ENCODE peak calls at places on chromosomes 6 and 20, in seven cellular contexts. X is esophagus squamous epithelium, Y is NB4, K is stomach, D is uterus, C is transverse colon, R is IMR-90. O is an unnamed sample.

GRCh38 chr20:49663112-49663511 is 50.6 kb downstream of the B4GALT5 start:
- DNase-seq in X (no peak), Y (no peak), K (no peak), D (no peak), C (no peak), R (no peak), O (no peak)

GRCh38 chr6:114287461-114287860 is 55.4 kb downstream of the HS3ST5 start:
- DNase-seq in X (no peak), Y (no peak), K (no peak), D (no peak), C (no peak), R (no peak), O (no peak)

GRCh38 chr20:37231970-37232620 is 29.5 kb downstream of the GHRH start:
- DNase-seq in X (no peak), Y (no peak), K (no peak), D (no peak), C (no peak), R (no peak), O (no peak)

GRCh38 chr6:44446626-44447297 is 59.3 kb downstream of the CDC5L start:
- DNase-seq in X (no peak), Y (no peak), K (no peak), D (no peak), C (no peak), R (peak), O (no peak)

GRCh38 chr6:135680964-135681913 is 170.3 kb upstream of the PDE7B start:
- DNase-seq in X (no peak), Y (no peak), K (no peak), D (no peak), C (no peak), R (no peak), O (no peak)

GRCh38 chr6:156942266-156942665 is 165.1 kb downstream of the ARID1B start:
- DNase-seq in X (no peak), Y (peak), K (no peak), D (no peak), C (no peak), R (no peak), O (peak)

GRCh38 chr6:128327890-128328289 is 192.5 kb downstream of the PTPRK start:
- DNase-seq in X (no peak), Y (peak), K (no peak), D (no peak), C (peak), R (peak), O (peak)

GRCh38 chr6:16205377-16206144 is 32.8 kb upstream of the GMPR start:
- DNase-seq in X (no peak), Y (peak), K (no peak), D (no peak), C (no peak), R (peak), O (no peak)

GRCh38 chr6:15956205-15957106 is 172.4 kb upstream of the MYLIP start:
- DNase-seq in X (no peak), Y (no peak), K (no peak), D (no peak), C (peak), R (no peak), O (no peak)

GRCh38 chr6:72787521-72788031 is 165.7 kb downstream of the KCNQ5 start:
- DNase-seq in X (no peak), Y (no peak), K (no peak), D (no peak), C (no peak), R (peak), O (no peak)

GRCh38 chr6:127554435-127555006 is 22.5 kb upstream of the C6orf58 start:
- DNase-seq in X (no peak), Y (peak), K (peak), D (no peak), C (no peak), R (peak), O (no peak)

GRCh38 chr6:142820336-142821016 is 124.5 kb downstream of the HIVEP2 start:
- DNase-seq in X (no peak), Y (no peak), K (no peak), D (no peak), C (no peak), R (no peak), O (no peak)

GRCh38 chr6:40719671-40720374 is 132.7 kb upstream of the LRFN2 start:
- DNase-seq in X (no peak), Y (peak), K (no peak), D (no peak), C (no peak), R (peak), O (peak)

GRCh38 chr6:75499640-75500039 is 6.0 kb upstream of the FILIP1 start:
- DNase-seq in X (no peak), Y (no peak), K (no peak), D (no peak), C (no peak), R (no peak), O (no peak)

GRCh38 chr6:16476861-16477260 is 238.5 kb downstream of the GMPR start:
- DNase-seq in X (no peak), Y (peak), K (no peak), D (no peak), C (no peak), R (no peak), O (no peak)

GRCh38 chr6:18412644-18413043 is 25.5 kb downstream of the RNF144B start:
- DNase-seq in X (no peak), Y (no peak), K (no peak), D (no peak), C (no peak), R (peak), O (no peak)

GRCh38 chr20:25316506-25317190 is 68.8 kb downstream of the PYGB start:
- DNase-seq in X (no peak), Y (no peak), K (peak), D (no peak), C (peak), R (no peak), O (no peak)

GRCh38 chr6:134175532-134176282 is 123.3 kb upstream of the SLC2A12 start:
- DNase-seq in X (peak), Y (peak), K (peak), D (peak), C (peak), R (peak), O (peak)

GRCh38 chr6:151119823-151120524 is 119.8 kb upstream of the AKAP12 start:
- DNase-seq in X (no peak), Y (no peak), K (no peak), D (no peak), C (peak), R (no peak), O (no peak)

GRCh38 chr6:95501032-95501904 is 76.1 kb upstream of the MANEA start:
- DNase-seq in X (no peak), Y (no peak), K (no peak), D (no peak), C (no peak), R (no peak), O (no peak)

GRCh38 chr6:30687659-30688431 is 1.4 kb upstream of the PPP1R18 start:
- DNase-seq in X (no peak), Y (peak), K (no peak), D (peak), C (no peak), R (peak), O (no peak)

GRCh38 chr6:131575834-131576478 is 2.9 kb downstream of the ARG1 start:
- DNase-seq in X (no peak), Y (peak), K (no peak), D (no peak), C (no peak), R (no peak), O (no peak)

GRCh38 chr20:5621305-5621704 is 128.9 kb upstream of the SHLD1 start:
- DNase-seq in X (no peak), Y (no peak), K (peak), D (no peak), C (no peak), R (no peak), O (no peak)

GRCh38 chr6:43250992-43251373 is 7.7 kb downstream of the TTBK1 start:
- DNase-seq in X (no peak), Y (no peak), K (no peak), D (no peak), C (no peak), R (no peak), O (no peak)

GRCh38 chr6:155419161-155419560 is 36.5 kb downstream of the NOX3 start:
- DNase-seq in X (no peak), Y (peak), K (no peak), D (no peak), C (no peak), R (peak), O (no peak)

DNA sequence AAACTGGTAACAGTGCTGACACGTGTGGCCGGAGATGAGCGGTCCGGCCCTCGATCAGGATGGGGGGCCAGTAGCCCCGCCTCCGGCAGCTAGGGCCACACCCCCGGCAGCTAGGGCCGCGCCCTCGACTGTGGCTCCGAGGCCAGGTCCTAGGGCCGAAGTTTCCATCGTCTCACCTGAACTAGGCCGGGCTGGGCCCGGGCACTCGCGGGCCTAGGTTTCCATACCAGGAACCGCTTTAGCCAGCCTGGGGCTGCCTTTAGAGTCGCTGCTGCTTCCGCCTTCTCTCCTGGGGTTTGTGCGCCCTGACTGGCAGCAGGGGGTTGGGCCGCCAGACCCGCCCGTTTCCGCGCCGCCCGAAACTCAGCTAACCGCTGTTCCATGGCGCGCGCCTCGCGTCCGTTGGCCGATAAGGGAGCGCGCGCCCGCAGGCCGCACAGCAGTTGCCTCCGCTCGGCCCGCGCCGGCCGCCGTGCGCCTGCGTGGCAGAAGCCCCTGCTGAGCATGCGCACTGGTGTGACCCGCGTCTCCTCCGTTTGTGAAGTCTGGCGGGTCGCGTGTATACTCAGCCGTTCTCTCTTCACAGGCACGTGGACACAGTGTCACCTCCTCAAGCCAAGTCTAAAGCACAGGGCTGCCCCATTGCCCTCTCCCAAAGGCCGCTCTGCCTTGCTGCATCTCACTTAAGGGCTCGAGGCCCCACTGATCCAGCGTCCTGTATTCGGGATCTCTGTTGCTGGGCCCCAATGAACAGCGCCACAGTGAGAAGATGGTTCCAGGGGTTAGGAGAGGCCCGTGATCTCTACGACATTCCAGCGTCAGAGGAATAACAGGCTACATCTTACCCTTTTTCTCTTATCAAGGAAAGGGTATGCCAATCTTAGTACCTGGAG is at the start of gene SAYSD1:
- DNase-seq in X (peak), Y (peak), K (peak), D (peak), C (peak), R (peak), O (peak)
- TF ChIP-seq POLR2A in X (no peak), Y (peak), K (no peak), D (peak), C (peak), R (peak), O (peak)

DNA sequence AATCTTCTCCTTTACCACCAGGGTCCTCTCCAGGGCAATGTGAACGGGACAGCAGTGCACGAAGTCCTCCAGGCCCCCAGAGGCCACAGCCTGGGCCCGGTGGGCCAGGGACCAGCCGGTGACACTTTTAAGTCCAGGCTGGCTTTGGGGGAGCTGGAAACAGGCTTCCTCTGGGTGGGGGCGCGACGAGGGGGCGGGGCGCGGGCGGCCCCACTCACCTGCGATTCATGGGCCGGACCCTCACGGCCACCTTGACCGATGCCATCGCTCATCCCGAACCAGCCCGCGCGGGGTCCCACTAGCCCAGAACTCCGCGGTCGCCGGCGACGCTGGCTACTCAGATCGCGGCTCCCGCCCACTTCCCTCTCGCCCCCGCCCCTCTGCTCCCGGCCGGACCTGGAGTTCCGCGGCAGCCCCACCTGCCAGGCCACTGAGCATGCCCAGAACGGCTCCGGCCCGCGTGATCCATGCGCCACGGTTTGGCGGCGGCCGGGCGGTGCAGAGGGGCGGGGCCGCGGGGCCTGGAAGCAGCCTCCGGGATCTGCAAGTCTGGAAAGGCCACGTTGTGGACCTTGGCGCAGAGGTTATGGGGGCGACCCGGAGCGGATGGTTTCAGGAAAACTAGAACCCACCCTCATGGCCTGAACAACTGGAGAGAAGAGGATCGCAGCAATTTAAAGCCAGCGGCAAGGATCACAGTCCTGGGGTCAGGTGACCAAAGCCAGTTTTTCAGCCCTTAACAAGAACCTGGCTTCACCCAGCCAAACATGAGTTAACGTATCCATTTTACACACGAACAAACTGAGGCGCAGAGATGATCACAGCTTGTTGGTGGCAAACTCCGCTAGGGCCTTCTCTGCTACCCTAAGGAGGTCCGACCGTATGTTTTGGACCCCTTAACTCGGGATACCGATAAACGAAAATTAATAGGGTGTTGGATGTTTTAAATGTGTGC is at the start of gene KIF16B:
- DNase-seq in X (peak), Y (peak), K (peak), D (peak), C (peak), R (peak), O (peak)
- TF ChIP-seq POLR2A in X (no peak), Y (peak), K (no peak), D (peak), C (peak), R (no peak), O (peak)

GRCh38 chr6:53066059-53066406 is 829 bp downstream of the FBXO9 start:
- DNase-seq in X (no peak), Y (no peak), K (peak), D (peak), C (peak), R (peak), O (peak)

GRCh38 chr6:53065266-53066058 is at the start of gene FBXO9:
- DNase-seq in X (peak), Y (peak), K (peak), D (peak), C (peak), R (no peak), O (peak)

GRCh38 chr6:53066874-53067273 is 1.7 kb downstream of the FBXO9 start:
- DNase-seq in X (no peak), Y (no peak), K (no peak), D (no peak), C (no peak), R (no peak), O (peak)

GRCh38 chr6:53062369-53062639 is 2.9 kb upstream of the FBXO9 start:
- DNase-seq in X (no peak), Y (no peak), K (no peak), D (no peak), C (no peak), R (no peak), O (no peak)

DNA sequence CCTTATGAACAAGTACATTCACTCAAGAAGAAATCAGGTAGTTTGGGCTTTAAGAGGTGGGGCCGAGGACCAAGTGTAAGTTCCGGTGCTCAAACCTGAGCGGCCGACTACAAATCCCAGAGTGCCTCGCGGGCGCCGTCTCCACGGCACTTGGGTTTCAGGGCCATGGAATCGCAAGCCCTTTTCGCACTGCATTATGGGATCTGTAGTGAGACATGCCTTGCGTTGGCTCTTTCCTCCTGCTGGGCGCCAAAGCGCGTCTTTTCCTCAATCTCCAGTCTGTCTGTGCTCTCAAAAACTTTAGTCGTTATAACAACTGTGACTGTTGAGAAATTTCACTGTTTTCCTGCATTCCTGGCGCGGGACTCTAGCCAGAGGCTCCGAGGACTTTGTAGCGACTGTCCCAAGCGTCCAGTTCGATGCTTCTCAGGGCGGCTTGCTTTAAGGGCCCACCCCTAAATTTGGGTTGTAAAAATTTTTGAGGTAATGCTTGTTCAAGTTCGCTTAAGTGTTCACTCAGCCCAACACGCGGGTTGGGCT is 408 bp upstream of the FBXO9 start:
- DNase-seq in X (peak), Y (peak), K (peak), D (peak), C (peak), R (peak), O (peak)
- TF ChIP-seq POLR2A in X (no peak), Y (no peak), K (no peak), D (no peak), C (no peak), R (no peak), O (peak)

GRCh38 chr20:45336530-45337366 is 11.5 kb downstream of the SDC4 start:
- DNase-seq in X (no peak), Y (no peak), K (peak), D (peak), C (peak), R (peak), O (peak)

GRCh38 chr20:45339084-45339483 is 9.1 kb downstream of the SDC4 start:
- DNase-seq in X (no peak), Y (no peak), K (peak), D (no peak), C (peak), R (no peak), O (peak)

GRCh38 chr20:45338121-45339030 is 9.8 kb downstream of the SDC4 start:
- DNase-seq in X (no peak), Y (no peak), K (no peak), D (no peak), C (no peak), R (no peak), O (no peak)

GRCh38 chr20:45339799-45340198 is 8.4 kb downstream of the SDC4 start:
- DNase-seq in X (no peak), Y (no peak), K (no peak), D (no peak), C (no peak), R (no peak), O (no peak)

DNA sequence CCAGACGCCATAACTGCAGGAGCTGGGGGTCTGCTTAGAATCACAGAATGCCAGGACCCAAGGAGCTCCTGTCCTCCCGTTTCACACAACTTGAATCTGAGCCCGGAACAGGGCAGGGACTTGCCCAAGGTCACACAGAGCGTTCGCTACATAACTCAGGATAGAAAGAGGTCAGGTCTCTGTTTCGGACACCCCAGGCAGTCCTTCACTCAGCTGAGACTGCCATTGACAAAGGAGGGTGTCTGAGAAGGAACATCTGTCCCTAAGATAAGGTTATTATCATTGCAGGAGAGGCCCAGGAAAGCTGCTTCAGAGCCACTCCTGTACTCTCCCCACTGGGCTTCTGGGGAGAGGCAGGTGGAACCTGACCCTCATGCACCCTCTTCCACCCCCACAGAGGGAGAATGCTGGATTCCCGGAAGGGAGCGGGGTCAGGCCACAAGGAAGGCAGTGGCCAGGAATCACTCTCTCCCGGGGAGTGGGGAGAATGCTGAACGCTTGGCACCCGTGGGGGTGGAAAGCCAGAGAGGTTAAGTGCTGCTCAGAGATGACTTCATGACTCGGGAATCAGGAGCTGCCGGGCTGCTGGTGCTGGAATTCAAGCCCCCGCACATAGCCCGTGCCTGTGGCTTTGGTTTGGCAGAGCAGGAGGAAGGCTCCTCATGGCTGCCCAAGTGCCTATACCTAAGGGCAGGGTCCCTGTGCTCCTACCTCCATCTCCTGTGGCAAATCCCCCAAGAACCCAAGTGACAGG is 10.7 kb downstream of the SDC4 start:
- DNase-seq in X (no peak), Y (no peak), K (peak), D (peak), C (peak), R (peak), O (peak)
- TF ChIP-seq POLR2A in X (no peak), Y (no peak), K (no peak), D (no peak), C (peak), R (no peak), O (no peak)

DNA sequence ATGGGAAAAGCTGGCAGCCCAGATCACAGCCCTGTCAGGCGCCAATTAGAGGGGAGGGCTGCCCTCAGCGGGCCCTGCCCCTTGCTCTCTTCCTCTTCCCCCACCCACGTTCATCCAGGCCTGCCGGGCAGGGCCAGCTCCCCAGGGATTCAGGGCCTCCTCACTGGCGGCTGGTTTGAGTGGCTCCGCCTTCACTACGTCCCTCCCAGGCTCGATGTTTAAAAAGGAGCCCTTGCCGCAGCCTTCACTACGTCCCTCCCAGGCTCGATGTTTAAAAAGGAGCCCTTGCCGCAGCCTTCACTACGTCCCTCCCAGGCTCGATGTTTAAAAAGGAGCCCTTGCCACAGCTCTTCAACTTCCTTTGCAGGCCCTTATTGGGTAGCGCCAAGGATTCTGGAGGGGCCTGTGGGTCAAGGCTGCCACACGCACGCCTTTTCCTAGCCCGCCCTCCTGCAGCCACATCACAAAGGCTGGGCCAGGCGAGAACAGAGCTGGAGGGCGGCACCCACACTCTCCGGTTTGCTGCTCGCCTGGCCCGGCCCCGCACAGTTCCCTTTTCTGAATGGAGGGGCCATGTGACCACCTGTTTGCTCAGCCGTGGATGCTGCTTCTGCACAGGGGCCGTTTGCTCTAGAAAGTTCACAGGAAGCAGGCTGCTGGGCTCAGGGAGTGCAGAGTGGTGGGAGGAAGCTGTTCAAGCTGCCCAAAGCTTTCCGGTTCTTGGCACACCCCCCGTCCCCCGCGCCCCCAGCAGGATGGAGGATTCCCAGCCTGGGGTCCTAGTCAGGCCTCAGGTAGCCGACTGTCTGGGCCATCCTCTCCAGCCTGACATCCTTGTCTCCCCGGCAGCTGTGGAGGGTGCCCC is 1.6 kb downstream of the SLC17A9 start:
- DNase-seq in X (peak), Y (peak), K (peak), D (peak), C (peak), R (peak), O (peak)
- TF ChIP-seq POLR2A in X (no peak), Y (no peak), K (no peak), D (peak), C (peak), R (peak), O (no peak)

O was measured in erythroblast.